ENCODE peak calls at places on chromosomes 16 and 17, in five cellular contexts. One of them, this sample, is unnamed.

GRCh38 chr17:29212094-29212631 is 32.0 kb upstream of the MYO18A start:
- DNase-seq in kidney epithelial cell: no peak
- DNase-seq in PC-9: no peak
- DNase-seq in fibroblast of lung: no peak
- DNase-seq in NB4: no peak
- DNase-seq in this sample: no peak

GRCh38 chr17:21318439-21318838 is 33.9 kb downstream of the MAP2K3 start:
- DNase-seq in kidney epithelial cell: no peak
- DNase-seq in PC-9: no peak
- DNase-seq in fibroblast of lung: no peak
- DNase-seq in NB4: no peak
- DNase-seq in this sample: no peak

GRCh38 chr16:19804538-19805323 is 79.9 kb downstream of the GPRC5B start:
- DNase-seq in kidney epithelial cell: no peak
- DNase-seq in PC-9: peak; percentile 83
- DNase-seq in fibroblast of lung: no peak
- DNase-seq in NB4: peak; percentile 54
- DNase-seq in this sample: no peak

GRCh38 chr17:45768000-45768399 is 16.1 kb upstream of the CRHR1 start:
- DNase-seq in kidney epithelial cell: no peak
- DNase-seq in PC-9: no peak
- DNase-seq in fibroblast of lung: no peak
- DNase-seq in NB4: no peak
- DNase-seq in this sample: no peak

GRCh38 chr16:57388359-57389086 is 16.0 kb upstream of the CCL17 start:
- DNase-seq in kidney epithelial cell: no peak
- DNase-seq in PC-9: peak; percentile 37
- DNase-seq in fibroblast of lung: no peak
- DNase-seq in NB4: no peak
- DNase-seq in this sample: no peak

GRCh38 chr17:57733085-57733484 is 12.0 kb downstream of the CCDC182 start:
- DNase-seq in kidney epithelial cell: no peak
- DNase-seq in PC-9: no peak
- DNase-seq in fibroblast of lung: no peak
- DNase-seq in NB4: no peak
- DNase-seq in this sample: no peak

GRCh38 chr17:19769946-19770652 is 22.0 kb upstream of the ALDH3A1 start:
- DNase-seq in kidney epithelial cell: no peak
- DNase-seq in PC-9: no peak
- DNase-seq in fibroblast of lung: no peak
- DNase-seq in NB4: no peak
- DNase-seq in this sample: peak; percentile 52

GRCh38 chr17:66522591-66523272 is 220.3 kb downstream of the PRKCA start:
- DNase-seq in kidney epithelial cell: no peak
- DNase-seq in PC-9: no peak
- DNase-seq in fibroblast of lung: no peak
- DNase-seq in NB4: no peak
- DNase-seq in this sample: no peak

GRCh38 chr16:11129378-11129781 is 126.6 kb downstream of the SOCS1 start:
- DNase-seq in kidney epithelial cell: no peak
- DNase-seq in PC-9: no peak
- DNase-seq in fibroblast of lung: no peak
- DNase-seq in NB4: peak; percentile 47
- DNase-seq in this sample: no peak

GRCh38 chr17:63445571-63446217 is 412 bp downstream of the CYB561 start:
- DNase-seq in kidney epithelial cell: no peak
- DNase-seq in PC-9: peak; percentile 70
- DNase-seq in fibroblast of lung: no peak
- DNase-seq in NB4: no peak
- DNase-seq in this sample: no peak

GRCh38 chr17:39927928-39928867 is 666 bp downstream of the LRRC3C start:
- DNase-seq in kidney epithelial cell: no peak
- DNase-seq in PC-9: peak; percentile 15
- DNase-seq in fibroblast of lung: no peak
- DNase-seq in NB4: no peak
- DNase-seq in this sample: no peak

GRCh38 chr16:11099672-11100195 is 155.4 kb downstream of the CLEC16A start:
- DNase-seq in kidney epithelial cell: no peak
- DNase-seq in PC-9: no peak
- DNase-seq in fibroblast of lung: no peak
- DNase-seq in NB4: no peak
- DNase-seq in this sample: no peak

GRCh38 chr16:86020971-86021370 is 122.0 kb downstream of the IRF8 start:
- DNase-seq in kidney epithelial cell: no peak
- DNase-seq in PC-9: no peak
- DNase-seq in fibroblast of lung: no peak
- DNase-seq in NB4: no peak
- DNase-seq in this sample: no peak

GRCh38 chr16:85403693-85404092 is 209.4 kb upstream of the GSE1 start:
- DNase-seq in kidney epithelial cell: no peak
- DNase-seq in PC-9: no peak
- DNase-seq in fibroblast of lung: no peak
- DNase-seq in NB4: peak; percentile 63
- DNase-seq in this sample: no peak

GRCh38 chr17:33049781-33050414 is 58.3 kb downstream of the SPACA3 start:
- DNase-seq in kidney epithelial cell: no peak
- DNase-seq in PC-9: peak; percentile 29
- DNase-seq in fibroblast of lung: peak; percentile 57
- DNase-seq in NB4: peak; percentile 46
- DNase-seq in this sample: no peak

GRCh38 chr17:55577011-55577586 is 65.8 kb upstream of the SMIM36 start:
- DNase-seq in kidney epithelial cell: peak; percentile 86
- DNase-seq in PC-9: no peak
- DNase-seq in fibroblast of lung: peak; percentile 77
- DNase-seq in NB4: peak; percentile 23
- DNase-seq in this sample: no peak

GRCh38 chr16:85640606-85641005 is 27.5 kb downstream of the GSE1 start:
- DNase-seq in kidney epithelial cell: no peak
- DNase-seq in PC-9: no peak
- DNase-seq in fibroblast of lung: no peak
- DNase-seq in NB4: no peak
- DNase-seq in this sample: no peak

GRCh38 chr17:45440161-45440859 is 7.6 kb upstream of the ARHGAP27 start:
- DNase-seq in kidney epithelial cell: no peak
- DNase-seq in PC-9: peak; percentile 88
- DNase-seq in fibroblast of lung: peak; percentile 36
- DNase-seq in NB4: no peak
- DNase-seq in this sample: no peak

GRCh38 chr17:32609085-32609484 is 122.3 kb downstream of the CDK5R1 start:
- DNase-seq in kidney epithelial cell: peak; percentile 14
- DNase-seq in PC-9: peak; percentile 63
- DNase-seq in fibroblast of lung: peak; percentile 6
- DNase-seq in NB4: peak; percentile 82
- DNase-seq in this sample: no peak

GRCh38 chr16:58411336-58411735 is 19.1 kb downstream of the GINS3 start:
- DNase-seq in kidney epithelial cell: no peak
- DNase-seq in PC-9: no peak
- DNase-seq in fibroblast of lung: no peak
- DNase-seq in NB4: no peak
- DNase-seq in this sample: no peak

GRCh38 chr17:66737524-66737923 is 97.4 kb upstream of the CACNG5 start:
- DNase-seq in kidney epithelial cell: no peak
- DNase-seq in PC-9: no peak
- DNase-seq in fibroblast of lung: peak; percentile 45
- DNase-seq in NB4: no peak
- DNase-seq in this sample: no peak

GRCh38 chr17:75485688-75486087 is 29.3 kb downstream of the TMEM94 start:
- DNase-seq in kidney epithelial cell: no peak
- DNase-seq in PC-9: no peak
- DNase-seq in fibroblast of lung: no peak
- DNase-seq in NB4: no peak
- DNase-seq in this sample: no peak

GRCh38 chr17:1908699-1909309 is 79.0 kb downstream of the RPA1 start:
- DNase-seq in kidney epithelial cell: peak; percentile 23
- DNase-seq in PC-9: peak; percentile 70
- DNase-seq in fibroblast of lung: peak; percentile 85
- DNase-seq in NB4: peak; percentile 65
- DNase-seq in this sample: peak; percentile 14

GRCh38 chr17:2592974-2593845 is at the start of gene PAFAH1B1:
- DNase-seq in kidney epithelial cell: no peak
- DNase-seq in PC-9: peak; percentile 97
- DNase-seq in fibroblast of lung: peak; percentile 77
- DNase-seq in NB4: peak; percentile 89
- DNase-seq in this sample: no peak

GRCh38 chr16:71670537-71670936 is 44.6 kb downstream of the MARVELD3 start:
- DNase-seq in kidney epithelial cell: no peak
- DNase-seq in PC-9: no peak
- DNase-seq in fibroblast of lung: no peak
- DNase-seq in NB4: no peak
- DNase-seq in this sample: no peak

GRCh38 chr16:89350701-89351380 is 133.3 kb downstream of the ZNF778 start:
- DNase-seq in kidney epithelial cell: peak; percentile 78
- DNase-seq in PC-9: no peak
- DNase-seq in fibroblast of lung: no peak
- DNase-seq in NB4: no peak
- DNase-seq in this sample: no peak

GRCh38 chr17:40191237-40192208 is 14.3 kb downstream of the RAPGEFL1 start:
- DNase-seq in kidney epithelial cell: peak; percentile 44
- DNase-seq in PC-9: no peak
- DNase-seq in fibroblast of lung: peak; percentile 78
- DNase-seq in NB4: peak; percentile 64
- DNase-seq in this sample: no peak

GRCh38 chr17:70955441-70955840 is 786.1 kb downstream of the KCNJ2 start:
- DNase-seq in kidney epithelial cell: no peak
- DNase-seq in PC-9: no peak
- DNase-seq in fibroblast of lung: no peak
- DNase-seq in NB4: no peak
- DNase-seq in this sample: no peak

GRCh38 chr16:83903739-83904138 is 4.8 kb downstream of the MLYCD start:
- DNase-seq in kidney epithelial cell: no peak
- DNase-seq in PC-9: no peak
- DNase-seq in fibroblast of lung: peak; percentile 81
- DNase-seq in NB4: no peak
- DNase-seq in this sample: no peak

GRCh38 chr16:23711785-23712184 is 1.2 kb downstream of the ERN2 start:
- DNase-seq in kidney epithelial cell: no peak
- DNase-seq in PC-9: peak; percentile 48
- DNase-seq in fibroblast of lung: no peak
- DNase-seq in NB4: no peak
- DNase-seq in this sample: no peak

GRCh38 chr16:53695070-53695469 is 8.6 kb downstream of the RPGRIP1L start:
- DNase-seq in kidney epithelial cell: peak; percentile 45
- DNase-seq in PC-9: no peak
- DNase-seq in fibroblast of lung: peak; percentile 34
- DNase-seq in NB4: no peak
- DNase-seq in this sample: peak; percentile 72

GRCh38 chr17:53628011-53628410 is 194.7 kb upstream of the KIF2B start:
- DNase-seq in kidney epithelial cell: peak; percentile 14
- DNase-seq in PC-9: no peak
- DNase-seq in fibroblast of lung: peak; percentile 70
- DNase-seq in NB4: no peak
- DNase-seq in this sample: no peak

GRCh38 chr16:61374071-61374470 is 662.2 kb downstream of the CDH8 start:
- DNase-seq in kidney epithelial cell: no peak
- DNase-seq in PC-9: no peak
- DNase-seq in fibroblast of lung: no peak
- DNase-seq in NB4: no peak
- DNase-seq in this sample: no peak

GRCh38 chr17:70139449-70139993 is 29.8 kb upstream of the KCNJ2 start:
- DNase-seq in kidney epithelial cell: no peak
- DNase-seq in PC-9: no peak
- DNase-seq in fibroblast of lung: no peak
- DNase-seq in NB4: no peak
- DNase-seq in this sample: no peak

GRCh38 chr17:27551701-27552466 is 79.1 kb upstream of the LGALS9 start:
- DNase-seq in kidney epithelial cell: no peak
- DNase-seq in PC-9: peak; percentile 80
- DNase-seq in fibroblast of lung: no peak
- DNase-seq in NB4: no peak
- DNase-seq in this sample: no peak

GRCh38 chr16:62079236-62079635 is 43.0 kb upstream of the CDH8 start:
- DNase-seq in kidney epithelial cell: peak; percentile 2
- DNase-seq in PC-9: no peak
- DNase-seq in fibroblast of lung: no peak
- DNase-seq in NB4: no peak
- DNase-seq in this sample: no peak

GRCh38 chr17:27751166-27751565 is 49.2 kb downstream of the NOS2 start:
- DNase-seq in kidney epithelial cell: no peak
- DNase-seq in PC-9: no peak
- DNase-seq in fibroblast of lung: no peak
- DNase-seq in NB4: no peak
- DNase-seq in this sample: no peak

GRCh38 chr16:30941600-30942420 is 7.1 kb upstream of the ORAI3 start:
- DNase-seq in kidney epithelial cell: no peak
- DNase-seq in PC-9: peak; percentile 87
- DNase-seq in fibroblast of lung: peak; percentile 56
- DNase-seq in NB4: peak; percentile 77
- DNase-seq in this sample: no peak
- H3K4me3 ChIP-seq in kidney epithelial cell: no peak overlapping the region
- H3K4me3 ChIP-seq in PC-9: no peak overlapping the region
- H3K4me3 ChIP-seq in fibroblast of lung: no peak overlapping the region
- H3K4me3 ChIP-seq in NB4: no peak overlapping the region
- H3K4me3 ChIP-seq in this sample: no peak overlapping the region

DNA sequence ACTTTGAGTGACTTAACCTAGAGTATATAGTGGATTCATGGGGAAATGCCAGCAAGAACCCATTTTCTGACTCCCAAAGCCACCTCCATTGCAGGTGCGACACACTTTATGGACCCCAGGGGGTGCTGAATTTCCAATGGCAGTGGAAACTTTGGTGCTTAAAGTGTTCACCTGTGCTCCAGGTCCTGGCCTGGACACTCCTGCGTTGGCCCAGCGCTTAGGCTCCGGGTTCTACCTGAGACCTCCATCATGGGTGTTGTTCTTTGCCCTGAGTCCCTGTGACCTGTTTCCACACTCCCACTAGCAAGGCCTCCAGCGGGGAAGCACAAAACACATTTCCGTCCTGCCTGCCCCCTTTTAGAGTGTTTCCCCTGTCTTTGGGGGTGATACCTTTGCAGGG is 3.0 kb downstream of the CCNF start:
- DNase-seq in kidney epithelial cell: no peak
- DNase-seq in PC-9: no peak
- DNase-seq in fibroblast of lung: no peak
- DNase-seq in NB4: no peak
- DNase-seq in this sample: no peak
- TF ChIP-seq CTCF in kidney epithelial cell: no peak
- TF ChIP-seq CTCF in PC-9: peak; percentile 26
- TF ChIP-seq CTCF in fibroblast of lung: no peak
- TF ChIP-seq CTCF in NB4: no peak
- TF ChIP-seq CTCF in this sample: no peak

GRCh38 chr17:61276806-61277205 is 122.8 kb upstream of the TBX2 start:
- DNase-seq in kidney epithelial cell: no peak
- DNase-seq in PC-9: no peak
- DNase-seq in fibroblast of lung: no peak
- DNase-seq in NB4: no peak
- DNase-seq in this sample: no peak
- H3K4me3 ChIP-seq in kidney epithelial cell: no peak overlapping the region
- H3K4me3 ChIP-seq in PC-9: no peak overlapping the region
- H3K4me3 ChIP-seq in fibroblast of lung: no peak overlapping the region
- H3K4me3 ChIP-seq in NB4: no peak overlapping the region
- H3K4me3 ChIP-seq in this sample: no peak overlapping the region

GRCh38 chr16:63337264-63337663 is 1301.0 kb upstream of the CDH8 start:
- DNase-seq in kidney epithelial cell: no peak
- DNase-seq in PC-9: no peak
- DNase-seq in fibroblast of lung: no peak
- DNase-seq in NB4: no peak
- DNase-seq in this sample: no peak
- TF ChIP-seq CTCF in kidney epithelial cell: no peak
- TF ChIP-seq CTCF in PC-9: no peak
- TF ChIP-seq CTCF in fibroblast of lung: no peak
- TF ChIP-seq CTCF in NB4: no peak
- TF ChIP-seq CTCF in this sample: no peak